ENCODE peak calls at places on chromosomes 1 and 21, in five cellular contexts. C, R, G, S and L are unnamed samples.

GRCh38 chr1:243253211-243253926 is 1.7 kb downstream of the CEP170 start:
- DNase-seq in C (no peak), R (no peak), G (no peak), S (no peak), L (no peak)

GRCh38 chr1:54273092-54273836 is 73.3 kb downstream of the MRPL37 start:
- DNase-seq in C (peak; percentile 97), R (peak; percentile 64), G (no peak), S (peak; percentile 65), L (peak; percentile 56)

GRCh38 chr1:229523052-229523451 is 14.9 kb upstream of the NUP133 start:
- DNase-seq in C (no peak), R (no peak), G (no peak), S (no peak), L (no peak)

GRCh38 chr1:247266053-247266452 is 10.2 kb downstream of the VN1R5 start:
- DNase-seq in C (no peak), R (no peak), G (no peak), S (no peak), L (no peak)

GRCh38 chr1:170168263-170168662 is 22.5 kb downstream of the NTMT2 start:
- DNase-seq in C (peak; percentile 53), R (no peak), G (no peak), S (no peak), L (no peak)

GRCh38 chr1:232131715-232132391 is 498.1 kb downstream of the SIPA1L2 start:
- DNase-seq in C (no peak), R (no peak), G (no peak), S (no peak), L (no peak)

GRCh38 chr1:18636762-18637552 is 6.3 kb downstream of the PAX7 start:
- DNase-seq in C (no peak), R (peak; percentile 69), G (no peak), S (peak; percentile 77), L (no peak)

GRCh38 chr1:186559601-186560116 is 98.7 kb upstream of the PDC start:
- DNase-seq in C (no peak), R (no peak), G (peak; percentile 88), S (no peak), L (no peak)

GRCh38 chr1:7401814-7402547 is 369.1 kb upstream of the VAMP3 start:
- DNase-seq in C (peak; percentile 99), R (peak; percentile 72), G (peak; percentile 92), S (peak; percentile 34), L (no peak)

GRCh38 chr1:223144914-223145313 is 1.9 kb upstream of the TLR5 start:
- DNase-seq in C (no peak), R (no peak), G (no peak), S (no peak), L (no peak)

GRCh38 chr1:83905315-83905907 is 93.5 kb downstream of the TTLL7 start:
- DNase-seq in C (no peak), R (no peak), G (no peak), S (no peak), L (no peak)

GRCh38 chr21:38861989-38862683 is 56.4 kb downstream of the ETS2 start:
- DNase-seq in C (no peak), R (no peak), G (no peak), S (no peak), L (no peak)

GRCh38 chr1:3135073-3135745 is 66.2 kb downstream of the PRDM16 start:
- DNase-seq in C (no peak), R (no peak), G (no peak), S (peak; percentile 55), L (no peak)

GRCh38 chr1:183995322-183996035 is 42.0 kb downstream of the COLGALT2 start:
- DNase-seq in C (peak; percentile 68), R (peak; percentile 46), G (no peak), S (no peak), L (no peak)

GRCh38 chr1:62487956-62488355 is 51.1 kb downstream of the USP1 start:
- DNase-seq in C (no peak), R (no peak), G (no peak), S (no peak), L (no peak)

GRCh38 chr1:38028105-38028591 is 15.6 kb downstream of the UTP11 start:
- DNase-seq in C (no peak), R (peak; percentile 57), G (no peak), S (no peak), L (no peak)
- H3K27ac ChIP-seq in C (no peak overlapping the region), R (no peak overlapping the region), G (no peak overlapping the region), S (no peak overlapping the region), L (no peak overlapping the region)

GRCh38 chr1:33188572-33189275 is 6.9 kb upstream of the TRIM62 start:
- DNase-seq in C (peak; percentile 34), R (no peak), G (peak; percentile 57), S (no peak), L (no peak)

GRCh38 chr1:33182896-33183295 is 1.1 kb upstream of the TRIM62 start:
- DNase-seq in C (no peak), R (no peak), G (no peak), S (peak; percentile 41), L (no peak)

GRCh38 chr1:33183306-33183705 is 1.5 kb upstream of the TRIM62 start:
- DNase-seq in C (no peak), R (no peak), G (no peak), S (no peak), L (no peak)

GRCh38 chr1:33185541-33185940 is 3.7 kb upstream of the TRIM62 start:
- DNase-seq in C (no peak), R (no peak), G (no peak), S (no peak), L (no peak)

GRCh38 chr1:33186936-33187335 is 5.1 kb upstream of the TRIM62 start:
- DNase-seq in C (no peak), R (no peak), G (no peak), S (no peak), L (no peak)
- H2BK120ac ChIP-seq in C (no peak overlapping the region), R (no peak overlapping the region), G (no peak overlapping the region), S (no peak overlapping the region), L (no peak overlapping the region)

GRCh38 chr1:220093361-220094015 is 444 bp upstream of the IARS2 start:
- DNase-seq in C (no peak), R (no peak), G (no peak), S (no peak), L (no peak)

GRCh38 chr1:220089650-220090556 is at the start of gene BPNT1:
- DNase-seq in C (peak; percentile 92), R (peak; percentile 95), G (peak; percentile 97), S (peak; percentile 99), L (peak; percentile 95)

GRCh38 chr1:220094016-220094911 is at the start of gene IARS2:
- DNase-seq in C (peak; percentile 87), R (peak; percentile 91), G (peak; percentile 78), S (peak; percentile 90), L (peak; percentile 78)

GRCh38 chr1:220092694-220093093 is 1.2 kb upstream of the IARS2 start:
- DNase-seq in C (no peak), R (no peak), G (no peak), S (no peak), L (no peak)
- H2BK12ac ChIP-seq in C (no peak overlapping the region), R (no peak overlapping the region), G (no peak overlapping the region), S (no peak overlapping the region), L (no peak overlapping the region)

GRCh38 chr1:201612645-201613044 is 73.7 kb downstream of the NAV1 start:
- DNase-seq in C (no peak), R (no peak), G (no peak), S (no peak), L (no peak)

GRCh38 chr1:201608635-201609395 is 69.9 kb downstream of the NAV1 start:
- DNase-seq in C (no peak), R (no peak), G (no peak), S (no peak), L (no peak)

GRCh38 chr1:201614262-201615015 is 75.5 kb downstream of the NAV1 start:
- DNase-seq in C (peak; percentile 70), R (peak; percentile 88), G (no peak), S (peak; percentile 87), L (peak; percentile 58)

GRCh38 chr1:201606581-201606980 is 67.7 kb downstream of the NAV1 start:
- DNase-seq in C (no peak), R (no peak), G (no peak), S (no peak), L (no peak)

GRCh38 chr1:201610806-201611205 is 71.9 kb downstream of the NAV1 start:
- DNase-seq in C (no peak), R (no peak), G (no peak), S (no peak), L (no peak)
- H3K27ac ChIP-seq in C (no peak overlapping the region), R (no peak overlapping the region), G (no peak overlapping the region), S (no peak overlapping the region), L (no peak overlapping the region)

DNA sequence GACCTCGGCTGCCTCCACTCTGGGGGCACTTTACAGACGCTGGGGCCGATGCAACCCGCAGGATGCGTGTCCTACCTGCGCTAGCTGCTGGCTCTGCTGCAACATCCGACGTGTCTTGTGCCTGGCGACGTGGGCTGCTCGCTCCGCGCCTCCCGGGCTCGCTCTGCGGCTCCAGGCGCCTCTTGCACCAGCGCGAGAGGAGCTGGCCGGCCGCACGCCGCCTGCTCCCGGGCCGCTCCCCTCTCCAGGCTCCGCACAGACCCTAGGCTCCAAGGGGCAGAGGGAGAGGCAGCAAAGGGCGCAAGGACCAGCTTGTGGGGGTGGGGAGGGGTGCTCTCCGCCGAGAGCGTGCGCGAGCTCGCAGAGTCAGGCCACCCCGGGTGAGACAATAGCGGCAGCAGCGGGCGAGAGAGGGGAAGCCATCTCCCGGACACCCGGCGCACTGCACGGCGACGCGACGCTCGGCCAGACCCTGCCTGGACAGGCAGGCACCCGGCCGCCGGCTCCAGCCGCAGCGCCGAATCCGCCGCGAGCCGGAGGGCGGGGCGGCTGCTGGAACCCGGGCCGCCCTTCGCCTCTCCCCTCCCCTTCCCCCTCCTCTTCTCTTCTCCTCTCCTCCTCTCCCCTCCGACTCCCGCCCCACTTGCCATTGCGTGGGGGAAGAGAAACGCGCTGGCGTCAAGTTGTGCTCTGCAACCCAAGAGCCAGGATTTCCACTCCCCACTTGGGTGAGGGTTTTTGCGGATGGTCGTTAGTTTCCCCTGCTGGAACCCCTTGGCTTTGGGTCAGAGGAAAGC is at the start of gene PIK3C2B:
- DNase-seq in C (peak; percentile 89), R (peak; percentile 82), G (peak; percentile 76), S (peak; percentile 93), L (peak; percentile 86)
- H2BK120ac ChIP-seq in C (peak within 1 kb of the TSS; percentile 96), R (no peak within 1 kb of the TSS), G (peak within 1 kb of the TSS; percentile 73), S (peak within 1 kb of the TSS; percentile 84), L (peak within 1 kb of the TSS; percentile 37)

DNA sequence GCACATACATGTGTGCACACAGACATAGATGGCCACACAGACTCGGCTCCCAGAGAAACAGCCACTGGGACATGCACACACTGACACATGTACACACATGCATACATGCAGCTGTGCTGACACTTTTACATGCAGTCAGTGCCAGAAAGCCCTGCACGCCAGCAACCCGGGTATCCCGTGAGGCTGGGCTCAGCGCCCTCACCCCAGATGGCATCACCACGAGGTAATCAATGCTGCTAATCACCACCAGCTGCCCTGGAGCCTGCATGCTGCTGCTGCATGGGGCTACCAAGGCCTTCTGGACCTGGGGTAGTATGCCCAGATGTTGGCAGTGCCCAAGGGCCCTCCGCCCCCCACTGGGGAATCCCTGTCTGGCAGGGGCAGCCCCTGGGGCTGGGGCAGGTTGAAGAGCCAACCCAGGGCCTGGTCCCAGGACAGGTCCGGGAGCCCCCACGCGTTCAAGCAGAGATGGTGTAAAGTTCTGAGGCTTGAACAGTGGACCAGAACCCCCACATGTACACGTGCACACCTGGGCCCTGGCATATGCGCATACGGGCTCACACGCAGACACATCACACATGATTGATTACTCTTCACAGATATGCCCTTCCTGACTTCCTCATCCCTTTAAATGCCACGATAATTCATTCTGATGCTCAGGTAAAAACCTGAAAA is 2.7 kb upstream of the COL16A1 start:
- DNase-seq in C (no peak), R (no peak), G (no peak), S (no peak), L (no peak)
- H2BK12ac ChIP-seq in C (peak overlapping the region; percentile 33), R (no peak overlapping the region), G (no peak overlapping the region), S (peak overlapping the region; percentile 62), L (no peak overlapping the region)